ENCODE peak calls at places on chromosomes 5 and 9, in six cellular contexts. I is upper lobe of left lung, T is esophagus squamous epithelium, S is MM.1S, Q is choroid plexus epithelial cell, K is tibial nerve. B is an unnamed sample.

GRCh38 chr9:137605146-137606004 is at the start of gene ARRDC1:
- DNase-seq in T (peak), S (peak), Q (peak), K (peak), I (peak), B (peak)

GRCh38 chr9:137156567-137157375 is 13.1 kb downstream of the LRRC26 start:
- DNase-seq in T (no peak), I (peak), S (peak), Q (peak), K (no peak), B (no peak)

GRCh38 chr9:23651051-23651450 is 175.0 kb downstream of the ELAVL2 start:
- DNase-seq in S (no peak), T (no peak), K (no peak), Q (no peak), I (no peak), B (no peak)

GRCh38 chr5:18395126-18396110 is 761.2 kb downstream of the TAF11L14 start:
- DNase-seq in K (no peak), S (no peak), T (no peak), I (no peak), Q (no peak), B (no peak)

GRCh38 chr5:32713396-32714381 is 2.6 kb downstream of the NPR3 start:
- DNase-seq in T (no peak), I (peak), K (no peak), S (no peak), Q (peak), B (peak)

GRCh38 chr9:132201139-132201538 is 39.3 kb downstream of the NTNG2 start:
- DNase-seq in I (peak), T (no peak), Q (no peak), K (no peak), S (no peak), B (no peak)

GRCh38 chr5:145449794-145450193 is 385.3 kb downstream of the PRELID2 start:
- DNase-seq in K (no peak), Q (peak), I (no peak), S (no peak), T (no peak), B (no peak)

GRCh38 chr9:99533421-99533820 is 288.3 kb upstream of the NR4A3 start:
- DNase-seq in S (no peak), T (no peak), I (no peak), K (no peak), Q (no peak), B (no peak)

GRCh38 chr5:59584858-59585846 is 308.4 kb downstream of the PDE4D start:
- DNase-seq in K (no peak), S (no peak), I (no peak), T (no peak), Q (no peak), B (no peak)

GRCh38 chr9:127124792-127125191 is 2.4 kb upstream of the ANGPTL2 start:
- DNase-seq in K (no peak), S (no peak), T (no peak), Q (no peak), I (no peak), B (no peak)

GRCh38 chr5:124453221-124454032 is 293.0 kb downstream of the ZNF608 start:
- DNase-seq in S (peak), K (no peak), T (no peak), Q (peak), I (no peak), B (no peak)

GRCh38 chr9:121975801-121976277 is 117.3 kb downstream of the TTLL11 start:
- DNase-seq in I (no peak), T (no peak), Q (no peak), S (no peak), K (no peak), B (no peak)

GRCh38 chr9:121968056-121968455 is 125.1 kb downstream of the TTLL11 start:
- DNase-seq in K (no peak), Q (no peak), T (no peak), S (no peak), I (no peak), B (no peak)

GRCh38 chr9:121976751-121977150 is 116.4 kb downstream of the TTLL11 start:
- DNase-seq in S (no peak), K (no peak), I (no peak), T (no peak), Q (peak), B (no peak)

GRCh38 chr9:121974421-121974820 is 118.7 kb downstream of the TTLL11 start:
- DNase-seq in S (no peak), K (no peak), T (no peak), I (no peak), Q (no peak), B (no peak)

DNA sequence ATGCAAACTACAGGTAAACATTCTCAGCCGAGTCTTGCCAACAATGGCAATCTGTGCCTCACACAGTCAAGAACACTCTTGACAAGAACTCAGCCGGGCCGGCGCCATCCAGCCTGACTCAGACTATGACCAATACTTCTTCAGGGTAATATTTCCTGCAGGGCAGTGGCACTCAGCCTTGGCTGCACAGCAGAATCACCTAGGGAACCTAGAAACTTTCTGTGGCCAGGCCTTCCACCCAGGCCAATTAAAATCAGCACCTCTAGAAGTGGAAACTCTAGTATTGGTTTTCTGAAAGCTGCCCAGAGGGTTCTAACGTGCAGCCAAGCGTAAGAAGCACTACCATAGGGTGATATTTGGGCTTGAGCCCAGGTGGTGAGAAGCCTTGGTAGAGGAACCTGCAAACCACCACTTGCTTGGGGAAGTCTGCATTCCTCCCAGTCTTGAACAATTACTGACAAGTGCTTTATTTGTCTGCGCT is 120.6 kb downstream of the TTLL11 start:
- DNase-seq in I (peak), Q (no peak), S (no peak), K (no peak), T (no peak), B (no peak)
- TF ChIP-seq CTCF in I (no peak), Q (no peak), S (no peak), K (no peak), T (no peak), B (no peak)

DNA sequence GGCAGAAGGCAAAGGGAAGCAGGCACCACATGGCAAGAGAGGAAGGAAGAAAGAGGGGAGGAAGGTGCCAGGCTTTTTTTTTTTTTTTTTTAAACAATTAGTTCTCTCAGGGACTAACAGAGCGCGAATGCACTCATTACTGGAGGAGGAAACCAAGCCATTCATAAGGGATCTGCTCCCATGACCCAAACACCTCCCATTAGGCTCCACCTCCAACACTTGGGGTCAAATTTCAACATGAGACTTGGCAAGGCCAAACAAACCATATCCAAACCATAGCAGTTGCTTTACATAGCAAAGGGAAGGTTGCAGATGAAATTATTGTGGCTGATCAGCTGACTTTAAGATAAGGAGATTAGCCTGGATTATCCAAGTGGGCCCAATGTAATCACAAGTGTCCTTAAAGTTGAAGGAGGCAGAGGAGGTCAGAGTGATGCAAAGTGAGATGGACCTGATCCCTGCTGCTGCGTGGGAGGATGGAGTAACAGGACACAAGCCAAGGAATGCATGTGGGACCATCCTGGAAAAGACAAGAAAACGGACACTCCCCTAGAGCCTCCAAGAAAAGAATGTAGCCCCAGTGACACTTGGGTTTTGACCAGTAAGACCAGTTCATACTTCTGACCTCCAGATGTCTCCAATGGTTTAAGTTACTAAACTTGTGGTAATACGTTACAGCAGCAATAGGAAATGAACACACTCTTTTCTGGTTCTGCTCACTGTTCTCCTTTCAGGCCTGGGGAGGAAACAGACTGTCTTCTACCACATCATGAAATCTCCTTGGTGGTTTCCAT is 167.3 kb downstream of the GNAQ start:
- DNase-seq in I (no peak), S (no peak), T (no peak), K (no peak), Q (peak), B (no peak)
- TF ChIP-seq CTCF in I (peak), S (no peak), T (no peak), K (no peak), Q (no peak), B (no peak)

DNA sequence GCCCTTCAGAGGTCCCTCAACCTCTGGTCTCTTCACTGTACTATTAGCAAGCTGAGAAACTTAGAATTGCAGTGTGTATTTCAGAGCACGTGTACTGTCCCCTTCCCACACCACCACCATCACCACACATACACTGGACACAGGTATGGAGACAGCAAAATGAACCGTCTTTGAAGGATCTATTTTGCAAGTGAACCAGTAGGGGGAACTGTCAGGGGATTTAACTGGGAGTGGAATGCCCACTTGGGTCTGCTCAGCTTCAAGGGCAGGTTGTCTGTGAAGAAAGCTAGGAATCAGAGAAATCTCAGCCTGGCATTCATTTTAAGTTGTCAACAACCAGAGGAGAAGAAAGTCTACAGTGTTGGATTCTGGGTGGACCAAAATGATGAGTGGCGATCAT is 147.0 kb downstream of the DCP2 start:
- DNase-seq in T (no peak), S (no peak), K (no peak), Q (peak), I (no peak), B (no peak)
- TF ChIP-seq CTCF in T (no peak), S (peak), K (no peak), Q (peak), I (no peak), B (peak)

GRCh38 chr9:13447551-13448422 is 168.3 kb upstream of the MPDZ start:
- DNase-seq in I (no peak), Q (peak), S (no peak), K (no peak), T (no peak), B (no peak)
- TF ChIP-seq CTCF in I (no peak), Q (no peak), S (no peak), K (no peak), T (no peak), B (no peak)

GRCh38 chr5:1815071-1815786 is 14.0 kb downstream of the NDUFS6 start:
- DNase-seq in S (no peak), I (peak), T (no peak), Q (no peak), K (no peak), B (no peak)
- TF ChIP-seq CTCF in S (no peak), I (no peak), T (no peak), Q (no peak), K (no peak), B (no peak)

GRCh38 chr9:87157366-87158031 is 210.2 kb upstream of the GAS1 start:
- DNase-seq in S (no peak), K (no peak), T (no peak), I (no peak), Q (no peak), B (no peak)
- TF ChIP-seq CTCF in S (no peak), K (no peak), T (no peak), I (no peak), Q (no peak), B (no peak)

GRCh38 chr5:154754460-154755360 is 467 bp upstream of the LARP1 start:
- DNase-seq in T (peak), I (peak), Q (peak), S (peak), K (peak), B (peak)
- TF ChIP-seq CTCF in T (peak), I (peak), Q (peak), S (peak), K (peak), B (peak)

DNA sequence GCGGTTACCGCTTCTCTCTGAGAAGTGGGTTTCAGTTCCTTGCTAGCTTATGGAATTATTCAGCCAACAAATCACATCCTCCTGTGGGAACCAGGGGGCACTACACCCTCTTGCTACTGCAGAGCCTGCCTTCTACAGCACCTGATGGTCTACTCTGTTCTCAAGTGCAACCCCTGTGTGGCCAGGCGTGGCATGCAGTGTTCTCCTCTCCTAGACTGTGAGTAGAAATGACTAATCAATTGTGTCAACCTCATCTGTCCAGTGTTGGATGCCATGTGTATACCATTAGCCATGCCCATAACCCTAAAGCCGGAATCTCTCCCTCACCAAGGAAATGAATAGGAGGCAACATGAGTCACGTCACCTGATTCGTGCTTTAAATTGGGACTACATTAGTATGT is 117.2 kb upstream of the LIFR start:
- DNase-seq in S (no peak), I (no peak), Q (peak), K (no peak), T (no peak), B (no peak)
- TF ChIP-seq CTCF in S (no peak), I (peak), Q (peak), K (no peak), T (no peak), B (no peak)

GRCh38 chr5:149932445-149933350 is 11.9 kb downstream of the PDE6A start:
- DNase-seq in Q (peak), T (no peak), I (peak), K (no peak), S (no peak), B (no peak)
- TF ChIP-seq CTCF in Q (peak), T (no peak), I (peak), K (peak), S (no peak), B (peak)

B was measured in type B pancreatic cell.